ENCODE peak calls at places on chromosomes 12 and 14, in four cellular contexts. N, I, J and X are unnamed samples.

GRCh38 chr12:6925239-6925542 is 2.6 kb upstream of the ATN1 start:
- DNase-seq in J (no peak), I (no peak), N (no peak), X (no peak)

GRCh38 chr14:50139192-50139591 is 22.8 kb upstream of the VCPKMT start:
- DNase-seq in J (no peak), N (no peak), I (no peak), X (no peak)

GRCh38 chr14:92553456-92553855 is 39.9 kb downstream of the RIN3 start:
- DNase-seq in N (no peak), J (no peak), I (no peak), X (no peak)

GRCh38 chr12:3078086-3078820 is 1.1 kb downstream of the TSPAN9 start:
- DNase-seq in J (no peak), N (no peak), I (no peak), X (no peak)

GRCh38 chr12:49564241-49565118 is 3.5 kb downstream of the MCRS1 start:
- DNase-seq in N (no peak), I (peak; percentile 20), J (no peak), X (no peak)

GRCh38 chr14:68181395-68182326 is 362.1 kb downstream of the RAD51B start:
- DNase-seq in N (no peak), I (no peak), J (no peak), X (no peak)

GRCh38 chr12:97594236-97594635 is 131.6 kb downstream of the RMST start:
- DNase-seq in N (no peak), J (no peak), I (no peak), X (no peak)

GRCh38 chr12:90908465-90908864 is 46.5 kb downstream of the CCER1 start:
- DNase-seq in J (no peak), I (no peak), N (no peak), X (no peak)

GRCh38 chr12:123983822-123984485 is 10.9 kb downstream of the ZNF664 start:
- DNase-seq in J (no peak), N (peak; percentile 48), I (peak; percentile 62), X (peak; percentile 4)

GRCh38 chr12:5013206-5013830 is 30.4 kb upstream of the KCNA5 start:
- DNase-seq in N (no peak), J (no peak), I (no peak), X (no peak)

GRCh38 chr14:20564501-20564997 is 3.7 kb upstream of the RNASE9 start:
- DNase-seq in N (no peak), I (no peak), J (no peak), X (no peak)

GRCh38 chr12:97313471-97314190 is 149.0 kb upstream of the RMST start:
- DNase-seq in N (no peak), J (no peak), I (no peak), X (no peak)

GRCh38 chr12:113184098-113184899 is 979 bp downstream of the DDX54 start:
- DNase-seq in J (no peak), N (no peak), I (peak; percentile 75), X (no peak)

GRCh38 chr14:60658116-60658515 is 8.8 kb upstream of the SIX1 start:
- DNase-seq in J (no peak), N (no peak), I (no peak), X (no peak)

GRCh38 chr14:76257842-76258397 is 106.2 kb downstream of the GPATCH2L start:
- DNase-seq in I (no peak), J (no peak), N (no peak), X (no peak)
- H3K27ac ChIP-seq in I (no peak overlapping the region), J (no peak overlapping the region), N (no peak overlapping the region), X (no peak overlapping the region)

DNA sequence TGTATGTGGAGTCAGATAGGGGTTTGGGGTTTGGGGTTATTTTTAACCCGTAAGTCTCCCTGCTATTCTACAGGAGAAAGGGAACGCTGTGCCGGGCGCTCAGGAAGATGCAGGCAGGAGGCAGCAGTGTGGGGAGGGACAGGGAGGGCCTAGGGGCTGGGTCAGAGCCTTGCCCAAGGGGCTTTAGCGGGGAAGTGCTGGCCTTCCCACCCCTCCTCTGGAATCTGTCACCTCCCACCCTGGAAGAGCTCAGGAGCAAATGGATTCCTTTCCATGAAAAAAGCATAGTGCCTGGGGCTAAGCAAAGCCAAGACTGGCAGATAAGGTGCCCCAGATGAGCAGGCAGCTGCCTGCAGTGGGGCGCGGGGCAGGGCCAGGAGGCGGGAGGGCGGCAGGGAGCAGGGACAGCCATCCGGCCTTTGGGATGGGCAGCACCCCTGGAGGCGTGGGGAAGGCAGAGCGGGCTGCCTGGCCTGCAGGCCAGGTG is 7.3 kb upstream of the INF2 start:
- DNase-seq in I (no peak), N (no peak), J (no peak), X (no peak)
- H3K27ac ChIP-seq in I (peak overlapping the region; percentile 80), N (no peak overlapping the region), J (peak overlapping the region; percentile 97), X (peak overlapping the region; percentile 99)

GRCh38 chr12:175759-176158 is 38.2 kb downstream of the SLC6A12 start:
- DNase-seq in J (no peak), I (peak; percentile 15), N (no peak), X (no peak)

GRCh38 chr12:177980-178714 is 35.8 kb downstream of the SLC6A12 start:
- DNase-seq in I (peak; percentile 24), J (no peak), N (no peak), X (no peak)

GRCh38 chr12:176321-177181 is 37.4 kb downstream of the SLC6A12 start:
- DNase-seq in J (no peak), N (no peak), I (peak; percentile 68), X (peak; percentile 10)

GRCh38 chr12:178715-179109 is 35.2 kb downstream of the SLC6A12 start:
- DNase-seq in N (no peak), J (no peak), I (peak; percentile 17), X (no peak)

GRCh38 chr12:177336-177979 is 36.5 kb downstream of the SLC6A12 start:
- DNase-seq in N (no peak), I (peak; percentile 41), J (no peak), X (no peak)
- H3K27ac ChIP-seq in N (no peak overlapping the region), I (peak overlapping the region; percentile 46), J (no peak overlapping the region), X (peak overlapping the region; percentile 24)

GRCh38 chr12:12523229-12523628 is 39.4 kb downstream of the DUSP16 start:
- DNase-seq in J (no peak), N (no peak), I (no peak), X (no peak)
- H3K27ac ChIP-seq in J (no peak overlapping the region), N (no peak overlapping the region), I (no peak overlapping the region), X (peak overlapping the region; percentile 18)